ENCODE peak calls at places on chromosome 16, in eight cellular contexts. One of them, this sample, is unnamed. For H3K4me1 and H3K27me3, the result is how much of the 10 kb centered on the place peaks cover.

GRCh38 chr16:9383281-9383680 is 291.8 kb downstream of the HAPSTR1 start:
- DNase-seq in tibial artery: no peak
- DNase-seq in CD8-positive, alpha-beta T cell: no peak
- DNase-seq in adrenal gland: no peak
- DNase-seq in naive thymus-derived CD4-positive, alpha-beta T cell: no peak
- DNase-seq in breast epithelium: no peak
- DNase-seq in astrocyte: no peak
- DNase-seq in lower lobe of right lung: no peak
- DNase-seq in this sample: no peak

GRCh38 chr16:7397901-7398300 is 65.3 kb downstream of the RBFOX1 start:
- DNase-seq in breast epithelium: no peak
- DNase-seq in tibial artery: no peak
- DNase-seq in CD8-positive, alpha-beta T cell: no peak
- DNase-seq in naive thymus-derived CD4-positive, alpha-beta T cell: no peak
- DNase-seq in adrenal gland: no peak
- DNase-seq in lower lobe of right lung: no peak
- DNase-seq in astrocyte: peak
- DNase-seq in this sample: no peak

GRCh38 chr16:28935924-28936783 is 4.4 kb downstream of the CD19 start:
- DNase-seq in astrocyte: peak
- DNase-seq in CD8-positive, alpha-beta T cell: peak
- DNase-seq in tibial artery: peak
- DNase-seq in breast epithelium: peak
- DNase-seq in naive thymus-derived CD4-positive, alpha-beta T cell: peak
- DNase-seq in lower lobe of right lung: peak
- DNase-seq in adrenal gland: peak
- DNase-seq in this sample: peak

GRCh38 chr16:5034167-5034523 is 410 bp upstream of the NAGPA start:
- DNase-seq in breast epithelium: no peak
- DNase-seq in CD8-positive, alpha-beta T cell: no peak
- DNase-seq in tibial artery: no peak
- DNase-seq in adrenal gland: no peak
- DNase-seq in naive thymus-derived CD4-positive, alpha-beta T cell: no peak
- DNase-seq in lower lobe of right lung: no peak
- DNase-seq in astrocyte: no peak
- DNase-seq in this sample: no peak

GRCh38 chr16:65576631-65577030 is 454.8 kb upstream of the CDH11 start:
- DNase-seq in adrenal gland: no peak
- DNase-seq in astrocyte: no peak
- DNase-seq in tibial artery: no peak
- DNase-seq in naive thymus-derived CD4-positive, alpha-beta T cell: no peak
- DNase-seq in CD8-positive, alpha-beta T cell: no peak
- DNase-seq in lower lobe of right lung: no peak
- DNase-seq in breast epithelium: no peak
- DNase-seq in this sample: no peak

GRCh38 chr16:13056607-13057006 is 155.2 kb downstream of the SHISA9 start:
- DNase-seq in breast epithelium: no peak
- DNase-seq in lower lobe of right lung: no peak
- DNase-seq in CD8-positive, alpha-beta T cell: no peak
- DNase-seq in adrenal gland: no peak
- DNase-seq in naive thymus-derived CD4-positive, alpha-beta T cell: no peak
- DNase-seq in astrocyte: no peak
- DNase-seq in tibial artery: no peak
- DNase-seq in this sample: no peak

GRCh38 chr16:58426960-58427359 is 34.7 kb downstream of the GINS3 start:
- DNase-seq in naive thymus-derived CD4-positive, alpha-beta T cell: no peak
- DNase-seq in adrenal gland: no peak
- DNase-seq in CD8-positive, alpha-beta T cell: no peak
- DNase-seq in tibial artery: no peak
- DNase-seq in astrocyte: no peak
- DNase-seq in breast epithelium: no peak
- DNase-seq in lower lobe of right lung: no peak
- DNase-seq in this sample: no peak

GRCh38 chr16:74605746-74606520 is 981 bp downstream of the GLG1 start:
- DNase-seq in naive thymus-derived CD4-positive, alpha-beta T cell: no peak
- DNase-seq in breast epithelium: no peak
- DNase-seq in lower lobe of right lung: no peak
- DNase-seq in astrocyte: no peak
- DNase-seq in CD8-positive, alpha-beta T cell: peak
- DNase-seq in tibial artery: peak
- DNase-seq in adrenal gland: no peak
- DNase-seq in this sample: no peak

GRCh38 chr16:47815655-47816054 is 340.1 kb downstream of the ABCC12 start:
- DNase-seq in adrenal gland: no peak
- DNase-seq in lower lobe of right lung: no peak
- DNase-seq in astrocyte: peak
- DNase-seq in breast epithelium: no peak
- DNase-seq in CD8-positive, alpha-beta T cell: no peak
- DNase-seq in tibial artery: no peak
- DNase-seq in naive thymus-derived CD4-positive, alpha-beta T cell: no peak
- DNase-seq in this sample: no peak

GRCh38 chr16:67146523-67147357 is 4.1 kb downstream of the B3GNT9 start:
- DNase-seq in CD8-positive, alpha-beta T cell: no peak
- DNase-seq in adrenal gland: no peak
- DNase-seq in astrocyte: no peak
- DNase-seq in naive thymus-derived CD4-positive, alpha-beta T cell: no peak
- DNase-seq in breast epithelium: no peak
- DNase-seq in tibial artery: no peak
- DNase-seq in lower lobe of right lung: no peak
- DNase-seq in this sample: no peak

GRCh38 chr16:55465077-55465896 is 13.7 kb upstream of the MMP2 start:
- DNase-seq in CD8-positive, alpha-beta T cell: peak
- DNase-seq in astrocyte: no peak
- DNase-seq in tibial artery: peak
- DNase-seq in breast epithelium: peak
- DNase-seq in naive thymus-derived CD4-positive, alpha-beta T cell: peak
- DNase-seq in lower lobe of right lung: peak
- DNase-seq in adrenal gland: peak
- DNase-seq in this sample: peak

GRCh38 chr16:16861546-16861945 is 482.6 kb downstream of the NPIPA7 start:
- DNase-seq in naive thymus-derived CD4-positive, alpha-beta T cell: peak
- DNase-seq in breast epithelium: peak
- DNase-seq in CD8-positive, alpha-beta T cell: peak
- DNase-seq in adrenal gland: peak
- DNase-seq in tibial artery: no peak
- DNase-seq in lower lobe of right lung: no peak
- DNase-seq in astrocyte: peak
- DNase-seq in this sample: peak

GRCh38 chr16:57862698-57863433 is 60.6 kb upstream of the KIFC3 start:
- DNase-seq in lower lobe of right lung: no peak
- DNase-seq in breast epithelium: no peak
- DNase-seq in adrenal gland: no peak
- DNase-seq in astrocyte: no peak
- DNase-seq in naive thymus-derived CD4-positive, alpha-beta T cell: no peak
- DNase-seq in CD8-positive, alpha-beta T cell: no peak
- DNase-seq in tibial artery: no peak
- DNase-seq in this sample: no peak

GRCh38 chr16:64882385-64882784 is 239.5 kb downstream of the CDH11 start:
- DNase-seq in naive thymus-derived CD4-positive, alpha-beta T cell: no peak
- DNase-seq in breast epithelium: no peak
- DNase-seq in lower lobe of right lung: no peak
- DNase-seq in astrocyte: no peak
- DNase-seq in adrenal gland: no peak
- DNase-seq in tibial artery: no peak
- DNase-seq in CD8-positive, alpha-beta T cell: no peak
- DNase-seq in this sample: no peak

GRCh38 chr16:5056347-5056746 is 9.4 kb downstream of the C16orf89 start:
- DNase-seq in CD8-positive, alpha-beta T cell: peak
- DNase-seq in astrocyte: no peak
- DNase-seq in tibial artery: no peak
- DNase-seq in adrenal gland: no peak
- DNase-seq in naive thymus-derived CD4-positive, alpha-beta T cell: peak
- DNase-seq in lower lobe of right lung: no peak
- DNase-seq in breast epithelium: no peak
- DNase-seq in this sample: peak

GRCh38 chr16:54175552-54176375 is 110.8 kb downstream of the IRX3 start:
- DNase-seq in breast epithelium: peak
- DNase-seq in naive thymus-derived CD4-positive, alpha-beta T cell: no peak
- DNase-seq in CD8-positive, alpha-beta T cell: no peak
- DNase-seq in lower lobe of right lung: no peak
- DNase-seq in adrenal gland: no peak
- DNase-seq in astrocyte: peak
- DNase-seq in tibial artery: no peak
- DNase-seq in this sample: peak

GRCh38 chr16:84725481-84726078 is 25.8 kb downstream of the USP10 start:
- DNase-seq in tibial artery: no peak
- DNase-seq in astrocyte: no peak
- DNase-seq in breast epithelium: no peak
- DNase-seq in adrenal gland: no peak
- DNase-seq in lower lobe of right lung: no peak
- DNase-seq in naive thymus-derived CD4-positive, alpha-beta T cell: no peak
- DNase-seq in CD8-positive, alpha-beta T cell: no peak
- DNase-seq in this sample: no peak

GRCh38 chr16:84722068-84722467 is 22.3 kb downstream of the USP10 start:
- DNase-seq in naive thymus-derived CD4-positive, alpha-beta T cell: no peak
- DNase-seq in breast epithelium: no peak
- DNase-seq in adrenal gland: no peak
- DNase-seq in CD8-positive, alpha-beta T cell: no peak
- DNase-seq in astrocyte: no peak
- DNase-seq in tibial artery: no peak
- DNase-seq in lower lobe of right lung: no peak
- DNase-seq in this sample: no peak

GRCh38 chr16:84726670-84727467 is 27.1 kb downstream of the USP10 start:
- DNase-seq in CD8-positive, alpha-beta T cell: no peak
- DNase-seq in lower lobe of right lung: peak
- DNase-seq in breast epithelium: no peak
- DNase-seq in astrocyte: no peak
- DNase-seq in naive thymus-derived CD4-positive, alpha-beta T cell: no peak
- DNase-seq in tibial artery: no peak
- DNase-seq in adrenal gland: no peak
- DNase-seq in this sample: no peak

GRCh38 chr16:84726079-84726669 is 26.4 kb downstream of the USP10 start:
- DNase-seq in lower lobe of right lung: peak
- DNase-seq in breast epithelium: peak
- DNase-seq in tibial artery: peak
- DNase-seq in adrenal gland: peak
- DNase-seq in naive thymus-derived CD4-positive, alpha-beta T cell: peak
- DNase-seq in CD8-positive, alpha-beta T cell: peak
- DNase-seq in astrocyte: peak
- DNase-seq in this sample: peak

GRCh38 chr16:84724619-84725307 is 25.0 kb downstream of the USP10 start:
- DNase-seq in astrocyte: no peak
- DNase-seq in lower lobe of right lung: no peak
- DNase-seq in CD8-positive, alpha-beta T cell: no peak
- DNase-seq in breast epithelium: no peak
- DNase-seq in adrenal gland: no peak
- DNase-seq in naive thymus-derived CD4-positive, alpha-beta T cell: peak
- DNase-seq in tibial artery: no peak
- DNase-seq in this sample: no peak
- H3K4me1 ChIP-seq in astrocyte: under half
- H3K4me1 ChIP-seq in lower lobe of right lung: half or more
- H3K4me1 ChIP-seq in CD8-positive, alpha-beta T cell: under half
- H3K4me1 ChIP-seq in breast epithelium: under half
- H3K4me1 ChIP-seq in adrenal gland: under half
- H3K4me1 ChIP-seq in naive thymus-derived CD4-positive, alpha-beta T cell: under half
- H3K4me1 ChIP-seq in tibial artery: under half
- H3K4me1 ChIP-seq in this sample: half or more

DNA sequence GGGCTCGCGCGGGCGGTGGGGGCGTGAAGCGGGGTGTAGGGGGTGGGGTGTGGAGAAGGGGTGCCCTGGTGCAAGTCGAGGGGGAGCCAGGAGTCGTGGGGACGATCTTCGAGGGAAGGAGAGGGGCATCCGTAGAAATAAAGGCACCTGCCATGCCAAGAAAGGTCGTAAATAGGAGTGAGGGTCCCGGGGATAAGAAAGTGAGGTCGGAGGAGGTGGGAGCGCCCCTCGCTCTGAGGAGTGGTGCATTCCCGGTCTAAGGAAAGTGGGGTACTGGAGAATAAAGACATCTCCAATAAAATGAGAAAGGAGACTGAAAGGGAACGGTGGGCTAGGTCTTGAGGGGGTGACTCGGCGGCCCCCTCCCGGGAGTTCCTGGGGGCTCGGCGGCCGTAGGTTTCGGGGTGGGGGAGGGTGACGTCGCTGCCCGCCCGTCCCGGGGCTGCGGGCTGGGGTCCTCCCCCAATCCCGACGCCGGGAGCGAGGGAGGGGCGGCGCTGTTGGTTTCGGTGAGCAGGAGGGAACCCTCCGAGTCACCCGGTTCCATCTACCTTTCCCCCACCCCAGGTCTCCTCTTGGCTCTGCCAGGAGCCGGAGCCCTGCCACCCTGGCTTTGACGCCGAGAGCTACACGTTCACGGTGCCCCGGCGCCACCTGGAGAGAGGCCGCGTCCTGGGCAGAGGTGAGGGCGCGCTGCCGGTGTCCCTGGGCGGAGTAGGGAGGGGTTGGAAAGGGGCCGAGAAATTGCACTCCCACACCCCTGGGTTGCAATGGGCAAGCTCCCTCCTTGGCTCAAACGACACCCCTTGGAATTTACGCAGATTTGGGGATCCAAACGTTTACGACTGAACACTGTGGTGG is 868 bp downstream of the CDH1 start:
- DNase-seq in naive thymus-derived CD4-positive, alpha-beta T cell: no peak
- DNase-seq in breast epithelium: peak
- DNase-seq in CD8-positive, alpha-beta T cell: no peak
- DNase-seq in astrocyte: no peak
- DNase-seq in adrenal gland: no peak
- DNase-seq in tibial artery: no peak
- DNase-seq in lower lobe of right lung: peak
- DNase-seq in this sample: no peak
- H3K4me3 ChIP-seq in naive thymus-derived CD4-positive, alpha-beta T cell: no peak
- H3K4me3 ChIP-seq in breast epithelium: peak
- H3K4me3 ChIP-seq in CD8-positive, alpha-beta T cell: no peak
- H3K4me3 ChIP-seq in astrocyte: no peak
- H3K4me3 ChIP-seq in adrenal gland: no peak
- H3K4me3 ChIP-seq in tibial artery: no peak
- H3K4me3 ChIP-seq in lower lobe of right lung: peak
- H3K4me3 ChIP-seq in this sample: no peak

DNA sequence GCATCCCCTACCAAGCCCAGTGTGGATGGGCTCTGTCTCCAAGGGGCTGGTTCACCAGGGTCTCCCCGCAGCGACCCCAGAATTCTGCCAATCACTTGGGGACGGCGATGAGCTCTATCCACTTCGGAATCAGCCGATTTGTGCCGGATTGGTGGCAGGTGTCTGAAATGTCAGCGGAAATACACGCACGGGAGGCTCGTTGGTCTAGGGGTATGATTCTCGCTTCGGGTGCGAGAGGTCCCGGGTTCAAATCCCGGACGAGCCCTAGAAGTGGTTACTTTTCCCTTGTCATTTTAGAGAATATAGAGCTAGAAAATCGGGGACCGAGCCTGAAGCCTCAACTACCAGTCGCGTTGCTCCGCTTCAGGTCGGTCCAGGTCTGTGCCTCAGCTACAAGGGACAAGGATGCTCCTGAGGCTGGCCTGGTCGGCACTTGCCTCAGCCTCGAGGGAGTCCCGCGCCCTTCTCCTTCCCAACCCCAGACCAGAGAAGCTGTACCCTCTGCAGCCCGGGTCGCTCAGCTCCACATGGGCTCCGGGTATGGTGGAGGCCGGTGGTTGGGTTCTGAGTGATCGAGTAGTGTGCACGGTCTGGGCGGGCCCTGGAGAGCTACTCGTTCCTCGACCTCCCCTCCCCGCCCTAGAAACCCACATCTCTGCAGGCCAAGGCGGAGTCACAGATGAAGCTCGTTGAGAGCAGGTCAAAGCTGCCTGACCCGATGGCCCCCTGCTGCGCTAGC is 16.0 kb upstream of the OR1F1 start:
- DNase-seq in tibial artery: no peak
- DNase-seq in lower lobe of right lung: peak
- DNase-seq in adrenal gland: no peak
- DNase-seq in CD8-positive, alpha-beta T cell: no peak
- DNase-seq in naive thymus-derived CD4-positive, alpha-beta T cell: no peak
- DNase-seq in breast epithelium: no peak
- DNase-seq in astrocyte: peak
- DNase-seq in this sample: peak
- H3K27me3 ChIP-seq in tibial artery: under half
- H3K27me3 ChIP-seq in lower lobe of right lung: half or more
- H3K27me3 ChIP-seq in adrenal gland: half or more
- H3K27me3 ChIP-seq in CD8-positive, alpha-beta T cell: under half
- H3K27me3 ChIP-seq in naive thymus-derived CD4-positive, alpha-beta T cell: under half
- H3K27me3 ChIP-seq in breast epithelium: half or more
- H3K27me3 ChIP-seq in astrocyte: half or more
- H3K27me3 ChIP-seq in this sample: under half

GRCh38 chr16:49839462-49839825 is 16.5 kb downstream of the ZNF423 start:
- DNase-seq in naive thymus-derived CD4-positive, alpha-beta T cell: no peak
- DNase-seq in adrenal gland: no peak
- DNase-seq in CD8-positive, alpha-beta T cell: no peak
- DNase-seq in astrocyte: no peak
- DNase-seq in lower lobe of right lung: no peak
- DNase-seq in tibial artery: no peak
- DNase-seq in breast epithelium: no peak
- DNase-seq in this sample: no peak
- H3K4me1 ChIP-seq in naive thymus-derived CD4-positive, alpha-beta T cell: under half
- H3K4me1 ChIP-seq in adrenal gland: under half
- H3K4me1 ChIP-seq in CD8-positive, alpha-beta T cell: under half
- H3K4me1 ChIP-seq in astrocyte: under half
- H3K4me1 ChIP-seq in lower lobe of right lung: half or more
- H3K4me1 ChIP-seq in tibial artery: under half
- H3K4me1 ChIP-seq in breast epithelium: under half
- H3K4me1 ChIP-seq in this sample: under half

This sample was measured in HAP-1.